ENCODE peak calls at places on chromosomes 5 and 9, in seven cellular contexts. R is natural killer cell, F is activated B cell treated with CpG ODN at 0.5 μM for 24 hours, A is Peyer's patch, V is lower leg skin, Q is fibroblast of pulmonary artery, I is GM13977. N is an unnamed sample.

GRCh38 chr5:149938272-149938671 is 6.3 kb downstream of the PDE6A start:
- DNase-seq in F (no peak), R (no peak), A (no peak), Q (peak), V (no peak), I (no peak), N (peak)

GRCh38 chr9:26296910-26297309 is 595.7 kb downstream of the CAAP1 start:
- DNase-seq in F (no peak), A (no peak), V (no peak), R (no peak), Q (peak), I (no peak), N (no peak)

GRCh38 chr5:83714780-83715179 is 5.9 kb downstream of the HAPLN1 start:
- DNase-seq in I (no peak), A (no peak), F (no peak), V (no peak), R (no peak), Q (no peak), N (no peak)

GRCh38 chr5:136035837-136036236 is 7.0 kb downstream of the TGFBI start:
- DNase-seq in F (no peak), I (no peak), R (no peak), A (no peak), V (no peak), Q (no peak), N (no peak)

GRCh38 chr5:163889369-163889768 is 383.9 kb downstream of the MAT2B start:
- DNase-seq in I (no peak), F (no peak), Q (peak), V (no peak), A (no peak), R (no peak), N (no peak)

GRCh38 chr9:115973241-115973640 is 180.3 kb upstream of the PAPPA start:
- DNase-seq in Q (no peak), I (no peak), V (no peak), F (no peak), R (no peak), A (no peak), N (no peak)

GRCh38 chr5:30592833-30593232 is 600.7 kb upstream of the CDH6 start:
- DNase-seq in F (no peak), A (no peak), I (no peak), R (no peak), V (no peak), Q (no peak), N (no peak)

GRCh38 chr5:144697847-144698262 is 527.2 kb downstream of the KCTD16 start:
- DNase-seq in V (no peak), R (no peak), Q (peak), A (no peak), I (no peak), F (no peak), N (no peak)

GRCh38 chr9:34463098-34463900 is 4.7 kb downstream of the DNAI1 start:
- DNase-seq in V (no peak), F (no peak), I (no peak), A (no peak), R (no peak), Q (peak), N (no peak)

GRCh38 chr9:131610231-131610761 is 65.0 kb downstream of the PRRT1B start:
- DNase-seq in F (no peak), R (no peak), V (peak), I (no peak), Q (peak), A (no peak), N (no peak)

GRCh38 chr9:114231218-114232090 is 76.1 kb downstream of the COL27A1 start:
- DNase-seq in I (no peak), R (no peak), Q (no peak), F (no peak), V (no peak), A (no peak), N (no peak)

GRCh38 chr5:132094393-132095076 is 20.9 kb downstream of the CSF2 start:
- DNase-seq in A (no peak), R (peak), Q (peak), I (no peak), V (no peak), F (no peak), N (peak)

GRCh38 chr5:97009212-97009898 is 73.5 kb downstream of the LNPEP start:
- DNase-seq in A (no peak), I (peak), Q (peak), F (no peak), V (no peak), R (no peak), N (no peak)

GRCh38 chr5:19047277-19047676 is 940.7 kb downstream of the CDH18 start:
- DNase-seq in V (no peak), R (no peak), Q (no peak), F (no peak), A (no peak), I (no peak), N (no peak)

GRCh38 chr5:1262381-1262780 is 32.5 kb downstream of the TERT start:
- DNase-seq in R (no peak), I (no peak), F (no peak), V (no peak), Q (peak), A (no peak), N (no peak)

GRCh38 chr9:34158362-34158869 is 20.4 kb upstream of the UBAP1 start:
- DNase-seq in Q (peak), R (no peak), F (no peak), I (no peak), A (no peak), V (no peak), N (no peak)

GRCh38 chr9:132350861-132351315 is 3.9 kb downstream of the SETX start:
- DNase-seq in A (peak), V (no peak), Q (no peak), R (peak), F (no peak), I (peak), N (no peak)

GRCh38 chr5:148386041-148386440 is 2.3 kb downstream of the FBXO38 start:
- DNase-seq in F (no peak), V (no peak), I (no peak), A (no peak), R (no peak), Q (no peak), N (no peak)

GRCh38 chr5:92952243-92952642 is 628.8 kb downstream of the NR2F1-AS1 start:
- DNase-seq in F (no peak), R (no peak), Q (no peak), V (no peak), I (no peak), A (no peak), N (no peak)

GRCh38 chr9:127199001-127199791 is 65.4 kb upstream of the GARNL3 start:
- DNase-seq in V (peak), A (peak), I (peak), Q (peak), R (peak), F (peak), N (peak)

GRCh38 chr9:20495133-20495532 is 127.2 kb downstream of the MLLT3 start:
- DNase-seq in F (no peak), I (no peak), R (no peak), Q (no peak), V (no peak), A (no peak), N (no peak)

GRCh38 chr5:93088566-93088965 is 492.5 kb downstream of the NR2F1-AS1 start:
- DNase-seq in R (no peak), V (no peak), F (no peak), A (no peak), Q (no peak), I (no peak), N (no peak)

GRCh38 chr5:187617-188451 is 3.5 kb upstream of the LRRC14B start:
- DNase-seq in A (no peak), F (no peak), I (no peak), Q (no peak), R (no peak), V (no peak), N (peak)

GRCh38 chr9:80437825-80438224 is 866.1 kb downstream of the TLE4 start:
- DNase-seq in I (no peak), R (no peak), F (no peak), V (no peak), Q (no peak), A (no peak), N (no peak)

GRCh38 chr9:134325813-134326753 is at the start of gene RXRA:
- DNase-seq in I (peak), V (peak), F (peak), A (peak), Q (peak), R (peak), N (peak)

GRCh38 chr5:107930092-107930491 is 259.4 kb upstream of the EFNA5 start:
- DNase-seq in F (no peak), A (no peak), R (no peak), Q (no peak), V (no peak), I (no peak), N (no peak)

DNA sequence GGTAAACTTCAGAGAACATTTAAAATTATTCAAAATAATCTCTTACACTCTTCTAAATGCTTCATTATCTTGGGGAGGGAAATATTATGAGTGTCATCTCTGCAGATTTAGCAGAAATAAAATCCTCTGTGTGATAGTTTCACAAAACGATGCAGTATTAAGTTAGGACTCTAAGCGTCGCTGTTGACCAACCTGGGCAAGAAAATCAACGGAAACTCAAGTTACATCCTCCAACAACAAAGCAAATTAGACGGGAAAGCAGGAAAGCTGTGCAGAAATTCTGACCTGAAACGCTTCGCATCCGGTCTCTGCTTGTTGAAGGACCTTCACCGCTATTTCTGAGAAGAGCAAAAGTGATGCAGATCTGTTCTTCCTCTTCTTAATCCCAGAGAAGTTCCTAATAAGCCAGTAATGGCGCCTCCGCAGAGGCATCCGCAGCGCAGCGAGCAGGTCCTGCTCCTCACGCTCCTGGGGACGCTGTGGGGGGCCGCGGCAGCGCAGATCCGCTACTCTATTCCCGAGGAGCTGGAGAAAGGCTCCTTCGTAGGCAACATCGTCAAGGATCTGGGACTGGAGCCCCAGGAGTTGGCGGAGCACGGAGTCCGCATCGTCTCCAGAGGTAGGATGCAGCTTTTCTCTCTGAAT is at the start of gene PCDHGA6:
- DNase-seq in A (no peak), F (no peak), I (no peak), Q (peak), V (no peak), R (no peak), N (no peak)
- TF ChIP-seq CTCF in A (no peak), F (no peak), I (peak), Q (peak), V (no peak), R (no peak), N (peak)

DNA sequence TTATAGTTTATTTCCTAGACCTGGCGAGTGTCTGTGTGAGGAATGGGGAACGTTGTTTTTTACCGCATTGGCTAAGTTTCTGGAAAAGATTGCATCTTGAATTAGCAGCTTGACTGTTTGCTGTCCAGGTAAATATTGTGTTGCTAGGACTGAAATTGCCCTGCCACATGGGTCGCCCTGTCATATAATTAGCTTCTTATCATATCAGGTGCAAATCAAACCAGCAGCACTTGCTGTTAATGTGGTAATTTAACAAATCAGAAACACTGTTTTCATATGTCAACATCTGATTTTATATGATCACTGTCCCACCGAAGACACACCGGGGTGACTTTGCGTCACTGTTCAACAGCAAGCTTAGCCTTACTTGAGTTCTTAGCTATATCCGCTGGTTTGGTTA is 63.7 kb upstream of the ZNF622 start:
- DNase-seq in Q (no peak), F (no peak), V (no peak), R (no peak), I (no peak), A (no peak), N (no peak)
- TF ChIP-seq CTCF in Q (no peak), F (no peak), V (no peak), R (no peak), I (no peak), A (no peak), N (no peak)

GRCh38 chr9:110869931-110870330 is 168.3 kb downstream of the LPAR1 start:
- DNase-seq in F (no peak), Q (no peak), V (no peak), I (no peak), A (no peak), R (no peak), N (no peak)

GRCh38 chr9:110871736-110872135 is 166.5 kb downstream of the LPAR1 start:
- DNase-seq in V (no peak), R (no peak), F (no peak), Q (no peak), I (no peak), A (no peak), N (no peak)

GRCh38 chr9:110877376-110877775 is 160.9 kb downstream of the LPAR1 start:
- DNase-seq in I (no peak), F (no peak), R (no peak), V (no peak), A (no peak), Q (no peak), N (no peak)

GRCh38 chr9:110880123-110880522 is 158.1 kb downstream of the LPAR1 start:
- DNase-seq in I (no peak), Q (peak), V (no peak), F (no peak), R (no peak), A (no peak), N (no peak)

GRCh38 chr9:110875275-110875674 is 163.0 kb downstream of the LPAR1 start:
- DNase-seq in F (no peak), V (peak), Q (no peak), I (peak), R (no peak), A (no peak), N (peak)
- TF ChIP-seq CTCF in F (no peak), V (no peak), Q (no peak), I (peak), R (peak), A (no peak), N (peak)

GRCh38 chr5:91020065-91020800 is 362.9 kb downstream of the ARRDC3 start:
- DNase-seq in I (no peak), V (no peak), R (no peak), F (no peak), A (no peak), Q (peak), N (no peak)
- TF ChIP-seq CTCF in I (no peak), V (no peak), R (no peak), F (no peak), A (no peak), Q (no peak), N (no peak)

GRCh38 chr5:125987677-125988255 is 435.4 kb upstream of the GRAMD2B start:
- DNase-seq in F (no peak), R (no peak), A (no peak), I (no peak), Q (peak), V (no peak), N (no peak)
- TF ChIP-seq CTCF in F (no peak), R (no peak), A (no peak), I (no peak), Q (peak), V (no peak), N (no peak)

DNA sequence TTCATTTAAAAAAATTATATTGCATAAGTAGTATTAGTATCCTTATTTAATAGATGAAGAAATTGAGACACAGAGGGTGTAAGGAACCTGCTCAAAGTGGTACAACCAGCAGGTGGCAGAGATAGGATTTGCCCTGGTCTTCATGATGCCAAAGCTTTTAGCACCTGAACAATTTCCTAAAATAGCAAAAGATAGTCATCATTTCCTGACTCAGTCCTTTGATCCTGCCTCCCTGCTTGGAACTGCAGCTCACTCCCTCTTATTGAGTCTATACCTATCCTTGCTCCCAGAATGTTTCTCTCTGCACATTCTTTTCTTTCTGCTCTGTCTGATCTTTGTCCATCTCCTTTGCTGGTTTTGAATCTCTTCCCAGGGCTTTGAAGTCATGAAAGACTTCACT is 155.8 kb downstream of the FRMD3 start:
- DNase-seq in A (no peak), R (no peak), F (no peak), V (no peak), I (no peak), Q (no peak), N (no peak)
- TF ChIP-seq CTCF in A (no peak), R (no peak), F (no peak), V (no peak), I (peak), Q (no peak), N (no peak)

GRCh38 chr5:79924936-79925893 is 65.8 kb downstream of the MTX3 start:
- DNase-seq in F (no peak), V (no peak), A (no peak), I (no peak), Q (peak), R (no peak), N (no peak)
- TF ChIP-seq CTCF in F (no peak), V (no peak), A (no peak), I (peak), Q (peak), R (no peak), N (no peak)

GRCh38 chr9:75983320-75983719 is 92.8 kb downstream of the PCSK5 start:
- DNase-seq in V (no peak), I (no peak), A (no peak), R (no peak), F (no peak), Q (no peak), N (no peak)

GRCh38 chr9:75974006-75974766 is 83.7 kb downstream of the PCSK5 start:
- DNase-seq in V (no peak), A (no peak), Q (no peak), R (no peak), I (no peak), F (no peak), N (no peak)

GRCh38 chr9:75976549-75976948 is 86.1 kb downstream of the PCSK5 start:
- DNase-seq in I (no peak), V (no peak), Q (no peak), A (no peak), F (no peak), R (no peak), N (no peak)

GRCh38 chr9:75979362-75979761 is 88.9 kb downstream of the PCSK5 start:
- DNase-seq in Q (peak), V (no peak), R (no peak), A (no peak), I (peak), F (no peak), N (no peak)
- TF ChIP-seq CTCF in Q (peak), V (no peak), R (no peak), A (no peak), I (peak), F (no peak), N (no peak)

DNA sequence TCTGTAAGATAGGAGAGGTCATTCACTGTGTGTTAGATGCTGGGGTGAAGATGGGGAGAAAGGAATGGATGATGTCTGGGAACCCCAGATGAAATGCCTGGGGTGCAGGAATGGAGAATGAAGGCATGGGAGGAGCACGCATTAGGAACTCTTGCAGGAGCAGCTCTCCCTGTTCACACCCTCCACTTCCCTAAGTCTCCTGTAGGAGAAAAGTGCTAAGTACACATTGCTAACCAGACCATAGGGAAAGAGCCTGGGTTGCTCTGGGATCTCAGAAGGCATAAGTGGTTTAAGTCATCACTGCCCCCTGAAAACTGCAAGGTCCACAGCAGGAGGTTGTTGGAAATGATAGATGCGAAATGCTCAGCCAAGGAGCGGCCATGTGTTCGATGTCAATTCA is 163.1 kb downstream of the SEC61B start:
- DNase-seq in Q (no peak), A (no peak), F (no peak), R (no peak), I (no peak), V (no peak), N (no peak)
- TF ChIP-seq CTCF in Q (no peak), A (no peak), F (no peak), R (no peak), I (no peak), V (no peak), N (no peak)

GRCh38 chr5:165232629-165233028 is 1727.2 kb downstream of the MAT2B start:
- DNase-seq in R (no peak), A (no peak), F (no peak), I (no peak), V (no peak), Q (no peak), N (no peak)

GRCh38 chr5:165232187-165232586 is 1726.8 kb downstream of the MAT2B start:
- DNase-seq in V (no peak), R (no peak), Q (no peak), F (no peak), I (no peak), A (no peak), N (no peak)

GRCh38 chr5:165224366-165224765 is 1718.9 kb downstream of the MAT2B start:
- DNase-seq in F (no peak), A (no peak), R (no peak), I (no peak), Q (no peak), V (no peak), N (no peak)

GRCh38 chr5:165228184-165228583 is 1722.8 kb downstream of the MAT2B start:
- DNase-seq in I (no peak), Q (no peak), F (no peak), R (no peak), A (no peak), V (no peak), N (no peak)

DNA sequence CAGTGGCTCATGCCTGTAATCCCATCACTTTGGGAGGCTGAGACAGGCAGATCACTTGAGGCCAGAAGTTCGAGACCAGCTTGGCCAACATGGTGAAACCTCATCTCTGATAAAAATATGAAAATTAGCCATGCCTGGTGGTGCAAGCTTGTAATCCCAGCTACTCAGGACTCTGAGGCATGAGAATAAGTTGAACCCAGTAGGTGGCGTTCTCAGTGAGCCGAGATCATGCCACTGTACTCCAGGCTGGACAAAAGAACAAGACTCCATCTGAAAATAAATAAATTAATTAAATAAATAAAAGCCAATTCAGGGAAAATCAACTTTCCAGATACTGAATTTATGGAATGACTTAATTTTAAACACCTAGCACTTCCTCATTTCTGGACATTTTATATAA is 1722.1 kb downstream of the MAT2B start:
- DNase-seq in Q (no peak), A (no peak), V (no peak), F (no peak), I (no peak), R (no peak), N (no peak)
- TF ChIP-seq CTCF in Q (no peak), A (no peak), V (no peak), F (no peak), I (no peak), R (no peak), N (no peak)

N was measured in CD14-positive monocyte.